ENCODE peak calls at places on chromosomes 13 and 19, in ten cellular contexts. W is activated CD4-positive, CD25-positive, alpha-beta regulatory T cell; P is pons; Q is EL; V is cardiac muscle cell; A is tibial nerve; J is T-helper 22 cell; U is nephron progenitor cell; H is Daoy; B is BE2C. G is an unnamed sample.

GRCh38 chr19:4403005-4403761 is 743 bp downstream of the CHAF1A start:
- DNase-seq in W (no peak), P (no peak), Q (peak; percentile 29), V (no peak), A (no peak), J (no peak), U (peak; percentile 17), H (peak; percentile 19), B (no peak), G (no peak)

GRCh38 chr13:49649963-49650312 is 21.6 kb downstream of the ARL11 start:
- DNase-seq in W (no peak), P (no peak), Q (no peak), V (no peak), A (no peak), J (no peak), U (no peak), H (no peak), B (no peak), G (no peak)

GRCh38 chr19:19539738-19540703 is 2.0 kb downstream of the CILP2 start:
- DNase-seq in W (peak; percentile 48), P (no peak), Q (peak; percentile 45), V (peak; percentile 79), A (no peak), J (peak; percentile 65), U (peak; percentile 43), H (peak; percentile 79), B (peak; percentile 58), G (no peak)

GRCh38 chr13:110913322-110913721 is 1.5 kb downstream of the ANKRD10 start:
- DNase-seq in W (no peak), P (no peak), Q (no peak), V (no peak), A (no peak), J (no peak), U (no peak), H (no peak), B (no peak), G (no peak)

GRCh38 chr19:45693168-45693788 is 812 bp downstream of the QPCTL start:
- DNase-seq in W (peak; percentile 78), P (peak; percentile 60), Q (peak; percentile 75), V (peak; percentile 74), A (peak; percentile 85), J (peak; percentile 39), U (peak; percentile 88), H (peak; percentile 76), B (peak; percentile 91), G (peak; percentile 57)

GRCh38 chr13:64551755-64552154 is 2678.4 kb downstream of the PCDH9 start:
- DNase-seq in W (no peak), P (no peak), Q (peak; percentile 85), V (peak; percentile 39), A (no peak), J (no peak), U (no peak), H (no peak), B (no peak), G (no peak)

GRCh38 chr13:113453962-113454361 is 674 bp upstream of the ADPRHL1 start:
- DNase-seq in W (no peak), P (no peak), Q (peak; percentile 37), V (peak; percentile 84), A (no peak), J (no peak), U (no peak), H (no peak), B (no peak), G (no peak)

GRCh38 chr13:38759390-38759789 is 72.5 kb downstream of the FREM2 start:
- DNase-seq in W (no peak), P (no peak), Q (no peak), V (no peak), A (no peak), J (no peak), U (no peak), H (no peak), B (no peak), G (no peak)

GRCh38 chr13:44393391-44393790 is 19.8 kb downstream of the SERP2 start:
- DNase-seq in W (no peak), P (no peak), Q (no peak), V (no peak), A (no peak), J (no peak), U (no peak), H (no peak), B (no peak), G (no peak)

GRCh38 chr19:12052571-12053169 is at the start of gene ZNF878:
- DNase-seq in W (peak; percentile 26), P (peak; percentile 86), Q (peak; percentile 96), V (peak; percentile 90), A (peak; percentile 84), J (no peak), U (peak; percentile 94), H (peak; percentile 94), B (peak; percentile 97), G (peak; percentile 88)

GRCh38 chr19:44748426-44749254 is at the start of gene BCL3:
- DNase-seq in W (peak; percentile 32), P (no peak), Q (no peak), V (peak; percentile 88), A (no peak), J (peak; percentile 84), U (peak; percentile 52), H (peak; percentile 86), B (peak; percentile 42), G (no peak)

GRCh38 chr13:100566543-100566942 is 22.0 kb downstream of the GGACT start:
- DNase-seq in W (no peak), P (no peak), Q (no peak), V (no peak), A (no peak), J (no peak), U (no peak), H (peak; percentile 37), B (no peak), G (no peak)

G was measured in globus pallidus.